ENCODE peak calls at places on chromosome 19, in six cellular contexts. H, D, V, R, M and P are unnamed samples.

GRCh38 chr19:53853707-53854106 is 14.0 kb upstream of the MYADM start:
- DNase-seq in H (no peak), D (no peak), V (no peak), R (no peak), M (no peak), P (no peak)

GRCh38 chr19:1512671-1513491 is at the start of gene ADAMTSL5:
- DNase-seq in H (no peak), D (peak), V (peak), R (no peak), M (no peak), P (no peak)

GRCh38 chr19:632228-633067 is 889 bp downstream of the POLRMT start:
- DNase-seq in H (no peak), D (peak), V (peak), R (peak), M (no peak), P (no peak)

GRCh38 chr19:7792286-7792685 is 29.2 kb downstream of the CLEC4M start:
- DNase-seq in H (no peak), D (no peak), V (no peak), R (no peak), M (no peak), P (no peak)

GRCh38 chr19:7636691-7637373 is at the start of gene STXBP2:
- DNase-seq in H (peak), D (peak), V (peak), R (peak), M (peak), P (peak)

GRCh38 chr19:8561071-8561764 is 16.0 kb downstream of the MYO1F start:
- DNase-seq in H (peak), D (no peak), V (no peak), R (no peak), M (no peak), P (no peak)

GRCh38 chr19:8311461-8312260 is 3.5 kb upstream of the CD320 start:
- DNase-seq in H (no peak), D (no peak), V (no peak), R (no peak), M (no peak), P (no peak)

GRCh38 chr19:15107056-15108010 is at the start of gene SYDE1:
- DNase-seq in H (peak), D (peak), V (peak), R (peak), M (no peak), P (no peak)

GRCh38 chr19:16836115-16836905 is 7.1 kb downstream of the SIN3B start:
- DNase-seq in H (no peak), D (no peak), V (no peak), R (no peak), M (no peak), P (peak)

GRCh38 chr19:33040994-33041827 is 23.5 kb downstream of the RHPN2 start:
- DNase-seq in H (no peak), D (peak), V (no peak), R (no peak), M (peak), P (peak)

GRCh38 chr19:18014197-18014596 is 6.2 kb downstream of the ARRDC2 start:
- DNase-seq in H (no peak), D (no peak), V (no peak), R (no peak), M (no peak), P (no peak)
- TF ChIP-seq YY1 in H (no peak), D (no peak), V (no peak), R (no peak), M (no peak), P (no peak)

GRCh38 chr19:48174445-48175030 is 4.1 kb downstream of the ZSWIM9 start:
- DNase-seq in H (no peak), D (no peak), V (no peak), R (no peak), M (no peak), P (no peak)
- TF ChIP-seq YY1 in H (no peak), D (no peak), V (no peak), R (no peak), M (no peak), P (no peak)

DNA sequence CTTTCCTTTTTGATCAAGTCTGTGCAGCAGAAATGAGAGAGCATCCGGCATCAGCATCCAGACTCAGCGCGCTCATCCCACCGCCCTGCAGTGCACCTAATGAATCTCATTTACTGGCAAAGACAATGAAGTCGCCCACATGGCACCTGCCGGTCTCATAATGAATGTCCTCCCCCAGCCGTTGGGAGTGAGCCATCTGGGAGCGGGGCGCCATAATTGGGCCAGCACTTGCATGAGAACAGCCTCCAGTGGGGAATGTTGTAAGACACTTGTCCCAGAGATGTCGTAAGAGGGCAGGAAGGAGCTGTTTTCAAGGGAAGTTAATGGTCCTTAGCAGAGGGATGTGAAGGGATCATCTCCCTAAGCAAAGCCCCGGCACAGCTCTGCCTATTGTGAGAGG is 98.4 kb upstream of the UQCRFS1 start:
- DNase-seq in H (no peak), D (no peak), V (no peak), R (no peak), M (no peak), P (no peak)
- TF ChIP-seq YY1 in H (peak), D (no peak), V (no peak), R (no peak), M (no peak), P (no peak)

GRCh38 chr19:17902701-17903100 is 30.1 kb upstream of the CCDC124 start:
- DNase-seq in H (no peak), D (no peak), V (no peak), R (no peak), M (no peak), P (no peak)

GRCh38 chr19:17909017-17909732 is 23.6 kb upstream of the CCDC124 start:
- DNase-seq in H (peak), D (no peak), V (no peak), R (peak), M (no peak), P (no peak)

GRCh38 chr19:17910776-17911360 is 21.9 kb upstream of the CCDC124 start:
- DNase-seq in H (no peak), D (no peak), V (no peak), R (no peak), M (no peak), P (no peak)

DNA sequence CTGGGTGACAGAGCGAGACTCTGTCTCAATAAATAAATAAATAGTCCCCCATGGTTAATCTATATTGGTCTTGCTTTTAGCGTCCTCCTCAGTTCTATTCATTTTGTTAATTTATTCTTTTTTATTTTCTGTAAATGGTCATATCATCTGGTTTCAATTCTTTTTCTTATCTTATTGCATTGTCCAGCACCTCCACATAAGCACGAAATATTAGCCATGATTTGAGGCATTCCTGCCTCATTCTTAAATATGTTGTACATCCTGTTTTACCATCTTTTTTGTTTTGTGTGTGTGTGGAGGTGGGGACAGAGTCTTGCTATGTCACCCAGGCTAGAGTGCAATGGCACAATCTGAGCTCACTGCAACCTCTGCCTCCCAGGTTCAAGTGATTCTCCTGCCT is 24.6 kb upstream of the CCDC124 start:
- DNase-seq in H (no peak), D (no peak), V (no peak), R (no peak), M (no peak), P (no peak)
- TF ChIP-seq YY1 in H (no peak), D (no peak), V (no peak), R (no peak), M (no peak), P (no peak)

DNA sequence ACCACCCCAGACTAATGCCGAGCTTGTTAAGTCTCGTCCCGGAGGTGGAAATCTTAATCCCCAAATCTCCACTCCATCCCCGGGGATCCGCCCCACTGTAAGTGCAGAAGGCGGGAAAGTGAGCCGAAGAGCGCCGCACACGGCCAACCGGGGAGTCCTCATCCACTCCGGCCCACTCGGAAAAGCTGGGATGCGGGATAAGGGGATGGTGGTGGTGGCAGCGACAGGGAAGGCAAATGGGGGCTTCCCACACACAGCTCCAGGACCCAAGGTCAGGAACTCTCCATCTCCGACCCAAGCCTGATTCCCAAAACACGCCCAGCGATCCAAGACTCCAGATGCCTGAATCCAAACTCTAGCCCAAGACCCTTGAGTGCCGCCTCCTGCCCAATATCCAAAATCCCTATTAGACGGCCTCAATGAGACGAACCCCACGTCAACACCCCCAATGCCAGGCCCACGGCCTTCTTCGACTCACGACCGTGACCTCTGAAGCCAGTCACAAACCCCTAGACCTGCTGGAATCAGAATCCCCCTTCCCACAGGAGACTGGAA is 481 bp downstream of the FBL start:
- DNase-seq in H (no peak), D (no peak), V (peak), R (no peak), M (no peak), P (no peak)
- TF ChIP-seq YY1 in H (no peak), D (no peak), V (no peak), R (no peak), M (no peak), P (no peak)

GRCh38 chr19:48965806-48966540 is 864 bp downstream of the FTL start:
- DNase-seq in H (no peak), D (peak), V (peak), R (peak), M (peak), P (peak)

GRCh38 chr19:48968813-48969218 is 3.7 kb downstream of the FTL start:
- DNase-seq in H (no peak), D (no peak), V (no peak), R (no peak), M (no peak), P (no peak)

GRCh38 chr19:48966541-48967345 is 1.6 kb downstream of the FTL start:
- DNase-seq in H (no peak), D (no peak), V (no peak), R (no peak), M (no peak), P (no peak)

GRCh38 chr19:48968179-48968661 is 3.1 kb downstream of the FTL start:
- DNase-seq in H (no peak), D (peak), V (no peak), R (no peak), M (no peak), P (no peak)

DNA sequence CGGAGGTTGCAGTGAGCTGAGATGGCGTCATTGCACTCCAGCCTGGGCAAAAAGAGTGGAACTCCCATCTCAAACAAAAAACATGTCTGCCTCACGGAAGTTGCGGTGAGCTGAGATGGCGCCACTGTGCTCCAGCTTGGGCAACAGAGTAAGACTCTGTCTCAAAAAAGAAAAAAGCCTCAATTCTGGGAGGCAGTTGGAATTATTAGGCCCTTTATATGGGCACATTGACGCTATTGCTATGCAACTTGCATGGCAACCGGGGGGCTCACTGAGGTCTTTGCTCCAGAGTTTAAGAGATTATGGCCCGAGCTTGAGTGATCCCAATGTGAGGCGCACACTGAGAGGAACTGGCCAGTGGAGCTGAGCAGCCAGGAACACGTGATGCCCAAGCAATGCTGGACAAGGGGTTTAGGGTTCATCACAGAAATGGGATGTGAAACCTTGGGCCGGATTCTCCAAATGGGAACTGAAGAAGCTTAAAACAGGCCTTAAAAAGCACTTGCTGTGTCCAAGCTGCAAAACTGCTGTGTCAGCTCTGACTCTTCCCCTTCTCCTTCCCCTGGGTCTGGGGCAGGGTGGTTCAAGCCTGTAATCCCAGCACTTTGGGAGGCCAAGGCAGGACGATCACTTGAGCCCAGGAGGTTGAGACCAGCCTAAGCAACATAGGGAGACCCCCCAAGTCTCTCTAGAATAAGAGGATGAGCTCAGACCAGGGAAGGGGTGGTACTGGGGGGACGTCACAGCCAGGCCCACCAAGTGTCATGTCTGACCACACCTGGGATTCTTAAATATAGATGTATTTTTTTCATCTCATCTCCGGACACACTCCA is 2.5 kb downstream of the FTL start:
- DNase-seq in H (no peak), D (peak), V (no peak), R (no peak), M (no peak), P (no peak)
- TF ChIP-seq YY1 in H (no peak), D (peak), V (no peak), R (no peak), M (no peak), P (peak)

DNA sequence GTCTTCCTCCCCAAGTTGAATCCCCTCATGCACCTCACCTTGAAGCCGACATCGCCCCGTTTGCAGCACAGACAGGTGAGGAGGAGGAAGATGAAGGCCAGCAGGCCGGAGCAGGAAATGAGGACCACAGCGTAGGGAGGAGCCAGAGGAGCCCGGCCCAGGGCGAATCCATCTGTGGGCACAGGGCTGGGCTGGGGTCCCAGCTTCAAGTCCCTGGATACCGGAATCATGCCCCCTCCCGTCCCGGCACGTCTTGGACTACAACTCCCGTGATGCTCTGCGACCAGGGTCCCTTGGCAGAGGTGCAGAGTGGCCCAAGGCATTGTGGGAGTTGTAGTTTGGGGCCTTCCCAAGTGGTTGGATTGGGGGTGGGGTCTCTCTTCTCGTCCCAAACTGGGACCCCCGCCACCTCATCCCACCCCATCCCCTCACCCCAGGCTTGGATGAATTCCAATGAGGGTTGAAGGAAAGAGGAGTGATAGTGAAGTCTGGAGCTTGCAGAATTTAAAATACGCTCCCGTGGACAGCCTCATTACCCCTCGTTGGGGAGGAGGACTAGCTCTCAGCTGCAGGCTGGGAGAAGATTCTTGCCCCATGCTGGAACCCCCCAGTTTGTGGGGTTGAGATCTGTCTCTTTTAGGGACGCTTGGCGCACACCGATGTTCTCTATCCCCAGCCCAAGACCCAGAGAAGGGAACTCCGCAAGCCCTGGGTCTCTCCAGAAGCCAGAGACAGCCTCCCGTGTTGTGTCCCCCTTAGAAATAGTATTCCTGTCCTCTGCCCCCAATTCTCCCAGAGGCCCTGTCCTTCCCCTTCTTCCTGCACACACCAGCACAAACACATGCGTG is 990 bp downstream of the LMTK3 start:
- DNase-seq in H (no peak), D (no peak), V (peak), R (peak), M (no peak), P (no peak)
- TF ChIP-seq YY1 in H (no peak), D (peak), V (no peak), R (no peak), M (no peak), P (peak)

GRCh38 chr19:45173816-45174215 is 4.2 kb downstream of the TRAPPC6A start:
- DNase-seq in H (no peak), D (no peak), V (no peak), R (no peak), M (no peak), P (no peak)
- TF ChIP-seq YY1 in H (no peak), D (no peak), V (no peak), R (no peak), M (no peak), P (no peak)

DNA sequence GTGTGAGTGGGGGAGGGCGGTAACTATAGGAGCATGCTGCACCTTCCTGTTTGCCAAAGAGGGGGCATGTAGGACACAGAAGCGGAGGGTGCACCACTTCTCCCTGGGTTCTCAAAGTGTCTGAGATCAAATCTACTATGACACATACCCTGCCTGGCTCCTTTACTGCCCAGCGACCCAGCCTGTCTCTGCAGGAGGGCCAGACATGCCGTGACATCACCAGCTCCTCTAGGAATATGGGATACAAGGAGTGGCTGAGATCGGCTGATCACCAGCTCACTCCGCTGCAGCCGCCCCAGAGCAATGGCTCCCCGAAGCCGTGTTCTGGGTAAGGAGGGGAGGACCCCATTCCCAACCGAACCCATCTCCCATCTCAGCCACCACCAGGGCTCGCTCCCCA is 16.4 kb upstream of the IGFL1 start:
- DNase-seq in H (no peak), D (no peak), V (no peak), R (no peak), M (no peak), P (no peak)
- TF ChIP-seq YY1 in H (no peak), D (no peak), V (no peak), R (no peak), M (no peak), P (no peak)